ENCODE peak calls at places on chromosome 7, in four cellular contexts. J, L, A and R are unnamed samples.
A peak's percentile ranks its signal among the peaks of the same experiment; 100 is the strongest.

GRCh38 chr7:82050134-82050533 is 280.3 kb upstream of the HGF start:
- DNase-seq in J (peak; percentile 91), L (no peak), A (no peak), R (no peak)

GRCh38 chr7:158710651-158711102 is 6.1 kb upstream of the NCAPG2 start:
- DNase-seq in J (peak; percentile 23), L (no peak), A (no peak), R (no peak)

GRCh38 chr7:151351967-151352366 is 10.4 kb downstream of the NUB1 start:
- DNase-seq in J (no peak), L (no peak), A (no peak), R (no peak)

GRCh38 chr7:73932364-73932763 is 71.4 kb downstream of the TMEM270 start:
- DNase-seq in J (peak; percentile 17), L (no peak), A (no peak), R (no peak)

GRCh38 chr7:140018125-140019043 is 44.4 kb downstream of the PARP12 start:
- DNase-seq in J (no peak), L (no peak), A (no peak), R (no peak)

GRCh38 chr7:47484923-47485639 is 96.8 kb downstream of the TNS3 start:
- DNase-seq in J (no peak), L (no peak), A (no peak), R (no peak)

GRCh38 chr7:157690833-157691382 is 354.1 kb downstream of the DNAJB6 start:
- DNase-seq in J (no peak), L (peak; percentile 19), A (no peak), R (no peak)

GRCh38 chr7:16609842-16610450 is 35.6 kb downstream of the ANKMY2 start:
- DNase-seq in J (no peak), L (no peak), A (no peak), R (no peak)

GRCh38 chr7:23277359-23277989 is 21.7 kb upstream of the MALSU1 start:
- DNase-seq in J (peak; percentile 75), L (no peak), A (peak; percentile 86), R (no peak)

GRCh38 chr7:54798569-54798968 is 39.6 kb upstream of the SEC61G start:
- DNase-seq in J (no peak), L (no peak), A (no peak), R (no peak)

GRCh38 chr7:35255417-35255798 is 1.5 kb upstream of the TBX20 start:
- DNase-seq in J (no peak), L (no peak), A (no peak), R (no peak)

GRCh38 chr7:22849158-22849557 is 26.5 kb upstream of the TOMM7 start:
- DNase-seq in J (no peak), L (no peak), A (no peak), R (no peak)

GRCh38 chr7:42156541-42156865 is 80.5 kb downstream of the GLI3 start:
- DNase-seq in J (no peak), L (no peak), A (no peak), R (no peak)

GRCh38 chr7:874036-874749 is 2.2 kb upstream of the GET4 start:
- DNase-seq in J (no peak), L (peak; percentile 51), A (no peak), R (no peak)

GRCh38 chr7:112723416-112723815 is 66.8 kb downstream of the TMEM168 start:
- DNase-seq in J (peak; percentile 55), L (no peak), A (no peak), R (no peak)

GRCh38 chr7:112362796-112363195 is 87.5 kb upstream of the IFRD1 start:
- DNase-seq in J (no peak), L (no peak), A (no peak), R (no peak)

GRCh38 chr7:151251328-151251925 is 2.9 kb upstream of the SMARCD3 start:
- DNase-seq in J (peak; percentile 66), L (peak; percentile 70), A (no peak), R (peak; percentile 39)

GRCh38 chr7:132434041-132434440 is 142.2 kb downstream of the PLXNA4 start:
- DNase-seq in J (no peak), L (no peak), A (no peak), R (no peak)

GRCh38 chr7:100477871-100478248 is 1.2 kb downstream of the TSC22D4 start:
- DNase-seq in J (no peak), L (no peak), A (no peak), R (no peak)

GRCh38 chr7:34064511-34065158 is 159.3 kb downstream of the BMPER start:
- DNase-seq in J (peak; percentile 67), L (peak; percentile 38), A (no peak), R (no peak)

GRCh38 chr7:114082934-114083647 is 164.3 kb upstream of the PPP1R3A start:
- DNase-seq in J (no peak), L (peak; percentile 32), A (no peak), R (no peak)

GRCh38 chr7:137695942-137696341 is 150.8 kb downstream of the DGKI start:
- DNase-seq in J (no peak), L (no peak), A (no peak), R (no peak)

GRCh38 chr7:79782256-79782655 is 328.8 kb upstream of the MAGI2 start:
- DNase-seq in J (no peak), L (no peak), A (no peak), R (no peak)

GRCh38 chr7:18566829-18567228 is 71.3 kb downstream of the HDAC9 start:
- DNase-seq in J (no peak), L (no peak), A (no peak), R (no peak)

GRCh38 chr7:84102213-84102612 is 92.4 kb downstream of the SEMA3A start:
- DNase-seq in J (peak; percentile 24), L (no peak), A (no peak), R (no peak)

GRCh38 chr7:117587931-117588330 is 108.1 kb downstream of the CFTR start:
- DNase-seq in J (peak; percentile 2), L (no peak), A (no peak), R (no peak)

GRCh38 chr7:33346055-33346454 is 216.7 kb downstream of the BBS9 start:
- DNase-seq in J (no peak), L (no peak), A (no peak), R (no peak)

GRCh38 chr7:5711419-5711818 is 70.0 kb downstream of the RNF216 start:
- DNase-seq in J (no peak), L (no peak), A (peak; percentile 36), R (no peak)
- H3K36me3 ChIP-seq in J (peaks cover 58% of the 10 kb centered on the region), L (no peaks in the 10 kb centered on the region), A (peaks cover 80% of the 10 kb centered on the region), R (peaks cover 77% of the 10 kb centered on the region)

DNA sequence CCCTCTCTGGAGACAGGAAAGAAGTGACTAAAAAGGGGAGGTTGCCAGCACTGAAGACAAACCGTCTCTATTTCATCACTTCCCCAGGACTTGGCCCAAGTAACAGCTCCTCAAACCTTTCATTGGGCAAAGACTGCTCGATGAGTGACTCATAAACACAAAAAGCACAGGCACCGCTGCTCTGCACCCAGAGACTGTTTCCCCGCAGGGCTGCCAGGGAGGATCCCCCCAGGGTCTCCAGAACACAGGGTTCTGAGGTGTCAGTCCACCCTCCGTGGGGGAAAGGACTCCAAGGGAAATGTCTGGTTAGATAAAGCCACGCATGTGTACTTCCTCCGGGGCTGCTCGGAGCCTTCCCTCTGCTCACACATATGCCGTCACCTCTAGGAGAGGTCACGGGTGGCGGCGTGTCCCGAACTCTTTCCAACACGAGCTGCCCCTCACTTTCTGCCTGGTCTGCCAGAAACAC is 59.9 kb downstream of the INSIG1 start:
- DNase-seq in J (peak; percentile 32), L (no peak), A (no peak), R (no peak)
- H3K4me1 ChIP-seq in J (no peaks in the 10 kb centered on the region), L (no peaks in the 10 kb centered on the region), A (peaks cover 2% of the 10 kb centered on the region), R (no peaks in the 10 kb centered on the region)

GRCh38 chr7:75054744-75055527 is 18.7 kb downstream of the RCC1L start:
- DNase-seq in J (peak; percentile 95), L (peak; percentile 49), A (no peak), R (no peak)

GRCh38 chr7:75056476-75056875 is 17.1 kb downstream of the RCC1L start:
- DNase-seq in J (peak; percentile 83), L (peak; percentile 82), A (no peak), R (no peak)

GRCh38 chr7:75064291-75064690 is 9.3 kb downstream of the RCC1L start:
- DNase-seq in J (no peak), L (no peak), A (no peak), R (no peak)

GRCh38 chr7:75055830-75056431 is 17.7 kb downstream of the RCC1L start:
- DNase-seq in J (peak; percentile 40), L (peak; percentile 79), A (no peak), R (no peak)

GRCh38 chr7:75058406-75058805 is 15.2 kb downstream of the RCC1L start:
- DNase-seq in J (no peak), L (no peak), A (no peak), R (no peak)
- H3K36me3 ChIP-seq in J (peaks cover 52% of the 10 kb centered on the region), L (no peaks in the 10 kb centered on the region), A (peaks cover 88% of the 10 kb centered on the region), R (peaks cover 83% of the 10 kb centered on the region)

DNA sequence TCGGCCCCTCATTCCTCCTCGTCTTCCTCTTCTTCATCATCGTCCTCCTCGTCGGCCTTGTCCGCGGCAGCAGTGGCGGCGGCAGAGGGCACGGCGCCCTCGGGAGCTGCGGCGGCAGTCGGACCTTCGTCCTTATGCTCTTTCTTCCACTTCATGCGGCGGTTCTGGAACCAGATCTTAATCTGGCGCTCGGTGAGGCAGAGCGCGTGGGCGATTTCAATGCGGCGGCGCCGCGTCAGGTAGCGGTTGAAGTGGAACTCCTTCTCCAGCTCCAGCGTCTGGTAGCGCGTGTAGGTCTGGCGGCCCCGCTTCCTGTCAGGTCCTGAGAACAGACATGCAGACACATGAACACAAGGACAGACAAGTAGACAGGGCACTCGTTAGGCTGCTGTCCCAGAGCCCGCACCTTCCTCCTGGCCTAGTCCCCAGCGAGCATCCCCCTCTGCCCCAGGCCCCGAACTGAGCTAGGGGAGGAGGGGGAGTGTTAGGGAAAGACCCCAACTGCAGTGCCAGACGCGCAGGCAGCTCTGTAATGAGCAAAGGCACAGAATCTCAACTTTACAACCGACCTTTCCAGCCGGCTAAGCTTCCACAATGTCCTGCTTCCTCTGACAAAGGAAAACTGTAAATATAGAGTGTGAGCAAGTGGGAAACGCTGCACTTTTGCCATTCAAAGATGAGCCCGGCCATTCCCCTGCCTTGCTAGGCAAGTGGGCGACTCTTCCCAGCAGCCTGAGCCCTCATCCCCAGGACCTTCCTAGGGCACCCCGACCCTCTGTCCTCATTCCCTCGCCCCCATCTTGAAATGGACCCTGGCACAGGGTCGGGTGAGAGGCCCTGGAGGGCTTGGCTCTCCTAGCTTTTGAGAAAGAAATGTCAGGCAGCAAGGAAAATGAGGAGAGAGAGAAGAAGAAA is 1.3 kb downstream of the HOXA7 start:
- DNase-seq in J (no peak), L (peak; percentile 45), A (no peak), R (peak; percentile 77)
- H3K4me1 ChIP-seq in J (peaks cover 6% of the 10 kb centered on the region), L (no peaks in the 10 kb centered on the region), A (peaks cover 3% of the 10 kb centered on the region), R (peaks cover 8% of the 10 kb centered on the region)

GRCh38 chr7:51288896-51289607 is 27.6 kb downstream of the COBL start:
- DNase-seq in J (no peak), L (no peak), A (no peak), R (no peak)
- H3K36me3 ChIP-seq in J (no peaks in the 10 kb centered on the region), L (no peaks in the 10 kb centered on the region), A (no peaks in the 10 kb centered on the region), R (no peaks in the 10 kb centered on the region)

GRCh38 chr7:104963991-104964385 is 50.0 kb upstream of the KMT2E start:
- DNase-seq in J (peak; percentile 96), L (no peak), A (no peak), R (no peak)
- H3K4me1 ChIP-seq in J (peaks cover 28% of the 10 kb centered on the region), L (no peaks in the 10 kb centered on the region), A (no peaks in the 10 kb centered on the region), R (peaks cover 26% of the 10 kb centered on the region)